ENCODE peak calls at places on chromosomes 3 and 15, in six cellular contexts. G is left cardiac atrium; U is NCI-H1105 treated with DMSO at 0.1 percent for 48 hours; W is activated CD8-positive, alpha-beta memory T cell treated with anti-CD3 and anti-CD28 coated beads for 24 hours; V is HT1080; O is thoracic aorta. Z is an unnamed sample.

GRCh38 chr15:67504796-67505195 is 16.1 kb upstream of the C15orf61 start:
- DNase-seq in V (no peak), O (no peak), U (no peak), G (no peak), W (no peak), Z (no peak)

GRCh38 chr3:113623324-113623723 is 73.1 kb downstream of the USF3 start:
- DNase-seq in U (no peak), W (no peak), O (no peak), V (no peak), G (no peak), Z (no peak)

GRCh38 chr15:63677778-63678177 is 80.6 kb downstream of the FBXL22 start:
- DNase-seq in O (no peak), U (no peak), V (no peak), W (no peak), G (peak; percentile 30), Z (peak; percentile 87)

GRCh38 chr3:107574650-107575049 is 51.9 kb downstream of the BBX start:
- DNase-seq in W (no peak), U (peak; percentile 25), V (peak; percentile 32), G (no peak), O (no peak), Z (no peak)

GRCh38 chr3:185549111-185549510 is 3.3 kb downstream of the LIPH start:
- DNase-seq in G (peak; percentile 53), U (no peak), V (peak; percentile 95), W (no peak), O (peak; percentile 74), Z (peak; percentile 44)

GRCh38 chr3:29718661-29719065 is 437.8 kb downstream of the RBMS3 start:
- DNase-seq in O (no peak), V (no peak), G (no peak), W (no peak), U (no peak), Z (no peak)

GRCh38 chr3:119508172-119508845 is 10.0 kb downstream of the TIMMDC1 start:
- DNase-seq in G (no peak), W (peak; percentile 61), O (no peak), V (no peak), U (no peak), Z (no peak)

GRCh38 chr15:70611286-70611685 is 152.1 kb downstream of the UACA start:
- DNase-seq in U (no peak), V (no peak), O (no peak), G (no peak), W (no peak), Z (no peak)

GRCh38 chr15:83930813-83931212 is 276.9 kb downstream of the ADAMTSL3 start:
- DNase-seq in V (no peak), G (no peak), U (no peak), W (no peak), O (no peak), Z (peak; percentile 85)

GRCh38 chr3:119181765-119182164 is 8.4 kb downstream of the UPK1B start:
- DNase-seq in G (no peak), V (no peak), W (no peak), O (no peak), U (no peak), Z (peak; percentile 6)

GRCh38 chr3:152113992-152114651 is 154.6 kb upstream of the MBNL1 start:
- DNase-seq in U (no peak), V (no peak), W (no peak), G (no peak), O (no peak), Z (no peak)

GRCh38 chr3:24748472-24748871 is 253.8 kb upstream of the THRB start:
- DNase-seq in W (no peak), V (no peak), G (no peak), U (no peak), O (no peak), Z (no peak)

GRCh38 chr3:385151-385550 is 188.6 kb downstream of the CHL1 start:
- DNase-seq in O (no peak), V (peak; percentile 57), U (no peak), G (no peak), W (no peak), Z (no peak)

GRCh38 chr3:46668591-46668990 is 24.9 kb downstream of the ALS2CL start:
- DNase-seq in U (no peak), O (no peak), W (no peak), V (no peak), G (peak; percentile 9), Z (peak; percentile 9)

GRCh38 chr3:146640361-146640760 is 35.2 kb upstream of the PLSCR5 start:
- DNase-seq in G (no peak), U (no peak), V (no peak), O (no peak), W (no peak), Z (no peak)

GRCh38 chr3:152175576-152175883 is 93.2 kb upstream of the MBNL1 start:
- DNase-seq in G (no peak), W (no peak), U (no peak), V (peak; percentile 92), O (no peak), Z (no peak)

GRCh38 chr3:11629716-11630115 is 14.0 kb downstream of the VGLL4 start:
- DNase-seq in G (no peak), W (no peak), U (no peak), O (no peak), V (no peak), Z (no peak)

GRCh38 chr3:116863842-116864626 is 154.5 kb downstream of the TUSC7 start:
- DNase-seq in W (no peak), O (no peak), U (peak; percentile 91), G (no peak), V (peak; percentile 20), Z (peak; percentile 17)

GRCh38 chr15:49918106-49918505 is 200.9 kb downstream of the ATP8B4 start:
- DNase-seq in O (no peak), W (no peak), U (peak; percentile 28), V (no peak), G (no peak), Z (peak; percentile 32)

GRCh38 chr15:92902020-92902419 is 1.9 kb downstream of the CHD2 start:
- DNase-seq in V (no peak), G (no peak), U (no peak), W (no peak), O (no peak), Z (no peak)

GRCh38 chr3:20652249-20652648 is 466.2 kb upstream of the SGO1 start:
- DNase-seq in U (no peak), V (no peak), W (no peak), O (no peak), G (no peak), Z (no peak)

GRCh38 chr3:47491186-47491585 is 15.4 kb upstream of the SCAP start:
- DNase-seq in O (no peak), U (no peak), G (no peak), W (no peak), V (no peak), Z (no peak)

GRCh38 chr3:192943384-192943783 is 25.7 kb upstream of the MB21D2 start:
- DNase-seq in V (no peak), W (no peak), O (no peak), G (peak; percentile 25), U (no peak), Z (no peak)

GRCh38 chr3:156635973-156636372 is 38.4 kb upstream of the TIPARP start:
- DNase-seq in V (no peak), U (no peak), G (no peak), O (no peak), W (no peak), Z (no peak)

GRCh38 chr3:46955801-46956259 is 20.7 kb downstream of the CCDC12 start:
- DNase-seq in W (no peak), G (no peak), V (no peak), U (no peak), O (no peak), Z (no peak)